ENCODE peak calls at places on chromosome 19, in eight cellular contexts. One of them, this sample, is unnamed. For H3K4me1, the result is how much of the 10 kb centered on the place peaks cover.

GRCh38 chr19:44807652-44808462 is 1.0 kb upstream of the BCAM start:
- DNase-seq in fibroblast of lung: peak
- DNase-seq in neural progenitor cell: peak
- DNase-seq in mesenchymal stem cell: peak
- DNase-seq in endodermal cell: peak
- DNase-seq in MM.1S: no peak
- DNase-seq in SK-N-SH: peak
- DNase-seq in HCT116: peak
- DNase-seq in this sample: peak

GRCh38 chr19:54128796-54129616 is 8.6 kb upstream of the CNOT3 start:
- DNase-seq in fibroblast of lung: no peak
- DNase-seq in neural progenitor cell: no peak
- DNase-seq in mesenchymal stem cell: no peak
- DNase-seq in endodermal cell: no peak
- DNase-seq in MM.1S: no peak
- DNase-seq in SK-N-SH: no peak
- DNase-seq in HCT116: no peak
- DNase-seq in this sample: no peak

GRCh38 chr19:6402834-6403608 is 10.1 kb upstream of the GTF2F1 start:
- DNase-seq in fibroblast of lung: peak
- DNase-seq in neural progenitor cell: peak
- DNase-seq in mesenchymal stem cell: no peak
- DNase-seq in endodermal cell: no peak
- DNase-seq in MM.1S: no peak
- DNase-seq in SK-N-SH: no peak
- DNase-seq in HCT116: no peak
- DNase-seq in this sample: peak

GRCh38 chr19:45008554-45008953 is 7.3 kb downstream of the RELB start:
- DNase-seq in fibroblast of lung: no peak
- DNase-seq in neural progenitor cell: no peak
- DNase-seq in mesenchymal stem cell: no peak
- DNase-seq in endodermal cell: peak
- DNase-seq in MM.1S: no peak
- DNase-seq in SK-N-SH: no peak
- DNase-seq in HCT116: no peak
- DNase-seq in this sample: no peak

GRCh38 chr19:29610574-29611271 is 4.6 kb downstream of the POP4 start:
- DNase-seq in fibroblast of lung: peak
- DNase-seq in neural progenitor cell: peak
- DNase-seq in mesenchymal stem cell: peak
- DNase-seq in endodermal cell: peak
- DNase-seq in MM.1S: peak
- DNase-seq in SK-N-SH: peak
- DNase-seq in HCT116: peak
- DNase-seq in this sample: peak

GRCh38 chr19:8238251-8238650 is 29.1 kb downstream of the CERS4 start:
- DNase-seq in fibroblast of lung: no peak
- DNase-seq in neural progenitor cell: peak
- DNase-seq in mesenchymal stem cell: no peak
- DNase-seq in endodermal cell: no peak
- DNase-seq in MM.1S: no peak
- DNase-seq in SK-N-SH: no peak
- DNase-seq in HCT116: no peak
- DNase-seq in this sample: no peak

GRCh38 chr19:1410136-1410786 is 2.9 kb downstream of the DAZAP1 start:
- DNase-seq in fibroblast of lung: peak
- DNase-seq in neural progenitor cell: no peak
- DNase-seq in mesenchymal stem cell: peak
- DNase-seq in endodermal cell: no peak
- DNase-seq in MM.1S: no peak
- DNase-seq in SK-N-SH: no peak
- DNase-seq in HCT116: no peak
- DNase-seq in this sample: no peak

GRCh38 chr19:6739390-6739883 is at the start of gene TRIP10:
- DNase-seq in fibroblast of lung: peak
- DNase-seq in neural progenitor cell: peak
- DNase-seq in mesenchymal stem cell: peak
- DNase-seq in endodermal cell: peak
- DNase-seq in MM.1S: peak
- DNase-seq in SK-N-SH: peak
- DNase-seq in HCT116: no peak
- DNase-seq in this sample: peak

GRCh38 chr19:35904312-35905068 is 2.2 kb downstream of the HCST start:
- DNase-seq in fibroblast of lung: no peak
- DNase-seq in neural progenitor cell: no peak
- DNase-seq in mesenchymal stem cell: no peak
- DNase-seq in endodermal cell: no peak
- DNase-seq in MM.1S: no peak
- DNase-seq in SK-N-SH: no peak
- DNase-seq in HCT116: no peak
- DNase-seq in this sample: no peak

GRCh38 chr19:31678421-31678820 is 329.2 kb upstream of the TSHZ3 start:
- DNase-seq in fibroblast of lung: peak
- DNase-seq in neural progenitor cell: no peak
- DNase-seq in mesenchymal stem cell: no peak
- DNase-seq in endodermal cell: no peak
- DNase-seq in MM.1S: no peak
- DNase-seq in SK-N-SH: no peak
- DNase-seq in HCT116: no peak
- DNase-seq in this sample: no peak

GRCh38 chr19:16285769-16286564 is 38.7 kb upstream of the KLF2 start:
- DNase-seq in fibroblast of lung: no peak
- DNase-seq in neural progenitor cell: peak
- DNase-seq in mesenchymal stem cell: no peak
- DNase-seq in endodermal cell: no peak
- DNase-seq in MM.1S: no peak
- DNase-seq in SK-N-SH: no peak
- DNase-seq in HCT116: no peak
- DNase-seq in this sample: peak

GRCh38 chr19:46211201-46211881 is 18.2 kb upstream of the IGFL1 start:
- DNase-seq in fibroblast of lung: no peak
- DNase-seq in neural progenitor cell: peak
- DNase-seq in mesenchymal stem cell: peak
- DNase-seq in endodermal cell: peak
- DNase-seq in MM.1S: no peak
- DNase-seq in SK-N-SH: no peak
- DNase-seq in HCT116: peak
- DNase-seq in this sample: no peak

GRCh38 chr19:7336321-7336973 is 12.3 kb upstream of the ARHGEF18 start:
- DNase-seq in fibroblast of lung: no peak
- DNase-seq in neural progenitor cell: no peak
- DNase-seq in mesenchymal stem cell: no peak
- DNase-seq in endodermal cell: no peak
- DNase-seq in MM.1S: no peak
- DNase-seq in SK-N-SH: no peak
- DNase-seq in HCT116: no peak
- DNase-seq in this sample: no peak

GRCh38 chr19:9995079-9995478 is 15.2 kb downstream of the COL5A3 start:
- DNase-seq in fibroblast of lung: no peak
- DNase-seq in neural progenitor cell: no peak
- DNase-seq in mesenchymal stem cell: no peak
- DNase-seq in endodermal cell: no peak
- DNase-seq in MM.1S: no peak
- DNase-seq in SK-N-SH: no peak
- DNase-seq in HCT116: no peak
- DNase-seq in this sample: no peak

GRCh38 chr19:52896431-52897148 is 845 bp downstream of the ZNF320 start:
- DNase-seq in fibroblast of lung: peak
- DNase-seq in neural progenitor cell: peak
- DNase-seq in mesenchymal stem cell: peak
- DNase-seq in endodermal cell: peak
- DNase-seq in MM.1S: no peak
- DNase-seq in SK-N-SH: peak
- DNase-seq in HCT116: no peak
- DNase-seq in this sample: peak

GRCh38 chr19:23404676-23405075 is 9.4 kb upstream of the ZNF91 start:
- DNase-seq in fibroblast of lung: no peak
- DNase-seq in neural progenitor cell: no peak
- DNase-seq in mesenchymal stem cell: no peak
- DNase-seq in endodermal cell: no peak
- DNase-seq in MM.1S: no peak
- DNase-seq in SK-N-SH: no peak
- DNase-seq in HCT116: no peak
- DNase-seq in this sample: no peak

GRCh38 chr19:16167055-16167454 is 6.3 kb downstream of the CIB3 start:
- DNase-seq in fibroblast of lung: no peak
- DNase-seq in neural progenitor cell: no peak
- DNase-seq in mesenchymal stem cell: no peak
- DNase-seq in endodermal cell: no peak
- DNase-seq in MM.1S: no peak
- DNase-seq in SK-N-SH: no peak
- DNase-seq in HCT116: no peak
- DNase-seq in this sample: no peak

GRCh38 chr19:11673608-11674041 is 65.1 kb downstream of the ZNF823 start:
- DNase-seq in fibroblast of lung: peak
- DNase-seq in neural progenitor cell: peak
- DNase-seq in mesenchymal stem cell: peak
- DNase-seq in endodermal cell: peak
- DNase-seq in MM.1S: no peak
- DNase-seq in SK-N-SH: no peak
- DNase-seq in HCT116: no peak
- DNase-seq in this sample: peak

GRCh38 chr19:56110515-56111448 is 10.3 kb downstream of the ZNF787 start:
- DNase-seq in fibroblast of lung: peak
- DNase-seq in neural progenitor cell: peak
- DNase-seq in mesenchymal stem cell: peak
- DNase-seq in endodermal cell: no peak
- DNase-seq in MM.1S: no peak
- DNase-seq in SK-N-SH: peak
- DNase-seq in HCT116: no peak
- DNase-seq in this sample: no peak

DNA sequence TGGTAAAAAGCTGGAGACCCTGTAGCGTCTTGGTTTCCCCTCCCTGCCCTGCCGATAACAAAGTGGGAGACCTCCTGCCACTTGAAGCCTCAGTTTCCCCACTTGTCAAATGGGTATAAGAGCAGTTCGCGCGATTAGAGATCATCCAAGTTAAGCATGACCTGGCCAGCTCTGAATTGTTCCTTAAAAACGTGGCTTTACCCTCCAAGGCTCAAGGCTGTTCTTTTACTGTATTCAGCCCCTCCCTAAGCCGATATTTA is 419 bp downstream of the TNPO2 start:
- DNase-seq in fibroblast of lung: peak
- DNase-seq in neural progenitor cell: peak
- DNase-seq in mesenchymal stem cell: no peak
- DNase-seq in endodermal cell: peak
- DNase-seq in MM.1S: peak
- DNase-seq in SK-N-SH: no peak
- DNase-seq in HCT116: no peak
- DNase-seq in this sample: peak
- H3K9ac ChIP-seq in fibroblast of lung: peak
- H3K9ac ChIP-seq in neural progenitor cell: peak
- H3K9ac ChIP-seq in mesenchymal stem cell: peak
- H3K9ac ChIP-seq in endodermal cell: peak
- H3K9ac ChIP-seq in MM.1S: peak
- H3K9ac ChIP-seq in SK-N-SH: peak
- H3K9ac ChIP-seq in HCT116: peak
- H3K9ac ChIP-seq in this sample: peak

DNA sequence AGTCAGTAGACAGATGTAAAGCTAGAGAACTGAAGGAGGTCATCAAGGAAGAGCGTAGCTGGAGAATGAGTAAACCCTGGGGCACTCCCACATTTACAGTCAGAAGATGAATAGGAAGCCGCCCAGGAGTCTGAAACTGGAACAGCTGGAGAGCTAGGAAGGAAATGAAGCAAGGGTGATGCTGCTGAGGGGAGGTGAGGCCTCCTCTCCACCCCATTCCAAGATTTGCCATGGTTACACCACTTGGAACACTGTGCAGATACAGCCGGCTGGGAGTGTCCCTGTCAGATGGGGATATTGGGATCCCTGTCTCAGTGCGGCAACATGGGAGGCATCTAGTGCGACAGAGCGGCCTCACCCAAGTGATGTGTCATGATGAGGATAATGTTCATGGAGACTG is 51.8 kb upstream of the GPI start:
- DNase-seq in fibroblast of lung: peak
- DNase-seq in neural progenitor cell: no peak
- DNase-seq in mesenchymal stem cell: peak
- DNase-seq in endodermal cell: no peak
- DNase-seq in MM.1S: no peak
- DNase-seq in SK-N-SH: no peak
- DNase-seq in HCT116: no peak
- DNase-seq in this sample: peak
- H3K4me1 ChIP-seq in fibroblast of lung: under half
- H3K4me1 ChIP-seq in neural progenitor cell: under half
- H3K4me1 ChIP-seq in mesenchymal stem cell: under half
- H3K4me1 ChIP-seq in endodermal cell: under half
- H3K4me1 ChIP-seq in MM.1S: under half
- H3K4me1 ChIP-seq in SK-N-SH: under half
- H3K4me1 ChIP-seq in HCT116: under half
- H3K4me1 ChIP-seq in this sample: under half

DNA sequence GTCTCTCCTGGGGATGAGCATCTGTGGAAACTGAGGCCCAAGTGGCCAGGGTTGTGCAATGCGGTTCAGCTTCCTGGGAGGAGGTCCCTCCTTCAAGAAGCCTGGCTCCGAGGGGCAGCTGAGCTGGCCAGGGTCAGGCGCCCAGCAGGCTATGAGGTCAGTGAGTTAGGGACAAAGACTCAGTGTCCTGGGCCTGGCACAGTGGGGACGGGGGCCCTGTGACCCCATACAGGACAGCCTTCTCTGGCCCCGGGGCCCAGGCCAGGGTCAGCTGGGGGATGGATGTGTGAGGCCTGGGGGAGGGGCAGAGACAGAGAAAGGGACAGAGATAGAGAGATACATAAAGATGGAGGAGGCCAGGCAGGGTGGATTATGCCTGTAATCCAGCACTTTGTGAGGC is 3.0 kb upstream of the IL12RB1 start:
- DNase-seq in fibroblast of lung: no peak
- DNase-seq in neural progenitor cell: no peak
- DNase-seq in mesenchymal stem cell: no peak
- DNase-seq in endodermal cell: no peak
- DNase-seq in MM.1S: no peak
- DNase-seq in SK-N-SH: no peak
- DNase-seq in HCT116: no peak
- DNase-seq in this sample: no peak
- H3K9ac ChIP-seq in fibroblast of lung: no peak
- H3K9ac ChIP-seq in neural progenitor cell: no peak
- H3K9ac ChIP-seq in mesenchymal stem cell: no peak
- H3K9ac ChIP-seq in endodermal cell: no peak
- H3K9ac ChIP-seq in MM.1S: no peak
- H3K9ac ChIP-seq in SK-N-SH: no peak
- H3K9ac ChIP-seq in HCT116: no peak
- H3K9ac ChIP-seq in this sample: no peak

DNA sequence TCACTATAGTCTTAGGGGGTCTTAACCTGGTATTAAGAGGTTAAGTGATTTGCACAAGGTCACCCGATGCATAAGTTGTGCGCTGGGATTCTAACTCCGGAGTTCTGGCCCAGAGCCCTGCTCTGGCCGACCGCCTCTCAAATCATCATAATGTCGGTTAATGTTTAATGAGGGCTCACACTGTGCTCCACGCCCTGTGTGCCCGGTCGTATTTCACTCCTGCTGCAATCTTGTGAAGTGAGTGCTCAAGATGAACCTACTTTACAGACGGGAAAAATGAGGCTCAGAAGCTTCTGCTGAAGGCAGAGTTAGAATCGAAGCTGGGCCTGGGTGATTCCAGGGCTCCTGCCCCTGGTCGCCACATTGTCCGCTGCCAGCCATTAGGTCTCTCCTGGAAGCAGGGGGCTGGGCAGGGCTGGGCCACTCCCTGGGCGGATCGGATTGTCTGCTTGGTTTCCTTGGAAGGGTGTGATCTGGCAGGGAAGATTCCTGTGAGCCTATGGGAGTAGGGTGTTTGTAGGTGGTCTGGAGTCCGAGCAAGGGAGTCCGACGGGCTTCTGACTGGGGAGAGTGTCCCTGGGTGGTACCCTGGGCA is 1.1 kb downstream of the PAK4 start:
- DNase-seq in fibroblast of lung: peak
- DNase-seq in neural progenitor cell: peak
- DNase-seq in mesenchymal stem cell: peak
- DNase-seq in endodermal cell: peak
- DNase-seq in MM.1S: no peak
- DNase-seq in SK-N-SH: no peak
- DNase-seq in HCT116: no peak
- DNase-seq in this sample: peak
- H3K4me1 ChIP-seq in fibroblast of lung: under half
- H3K4me1 ChIP-seq in neural progenitor cell: under half
- H3K4me1 ChIP-seq in mesenchymal stem cell: under half
- H3K4me1 ChIP-seq in endodermal cell: under half
- H3K4me1 ChIP-seq in MM.1S: under half
- H3K4me1 ChIP-seq in SK-N-SH: under half
- H3K4me1 ChIP-seq in HCT116: half or more
- H3K4me1 ChIP-seq in this sample: under half